ENCODE peak calls at places on chromosomes 12 and 14, in nine cellular contexts. D, P, Z, A, C, K, L, I and X are unnamed samples.

GRCh38 chr12:10392394-10392930 is 2.6 kb upstream of the KLRK1 start:
- DNase-seq in L (peak; percentile 36), P (no peak), K (no peak), C (peak; percentile 55), D (no peak), Z (no peak), A (peak; percentile 98), I (peak; percentile 68), X (no peak)

GRCh38 chr12:132438139-132438700 is 51.7 kb upstream of the FBRSL1 start:
- DNase-seq in I (no peak), P (no peak), A (no peak), D (no peak), Z (no peak), K (no peak), C (no peak), L (no peak), X (no peak)

GRCh38 chr12:103978384-103978982 is 12.8 kb downstream of the TDG start:
- DNase-seq in L (no peak), I (no peak), P (no peak), C (no peak), D (no peak), Z (no peak), A (no peak), K (no peak), X (no peak)

GRCh38 chr12:88015825-88016224 is 13.4 kb downstream of the C12orf50 start:
- DNase-seq in K (no peak), Z (no peak), C (no peak), I (no peak), L (no peak), P (no peak), D (peak; percentile 43), A (no peak), X (no peak)

GRCh38 chr12:30691122-30691879 is 4.4 kb downstream of the IPO8 start:
- DNase-seq in L (peak; percentile 73), D (peak; percentile 39), C (no peak), P (no peak), K (no peak), Z (peak; percentile 22), I (peak; percentile 77), A (peak; percentile 71), X (no peak)

GRCh38 chr12:121577443-121578180 is 3.2 kb downstream of the KDM2B start:
- DNase-seq in D (no peak), A (no peak), K (no peak), C (no peak), P (no peak), I (no peak), L (no peak), Z (peak; percentile 36), X (no peak)

GRCh38 chr12:98238513-98238912 is 276.9 kb upstream of the TMPO start:
- DNase-seq in A (peak; percentile 70), P (no peak), C (peak; percentile 10), D (no peak), Z (no peak), I (no peak), L (peak; percentile 27), K (no peak), X (no peak)

GRCh38 chr12:86249276-86249675 is 6.9 kb downstream of the MGAT4C start:
- DNase-seq in A (no peak), D (no peak), P (no peak), I (no peak), C (no peak), K (no peak), L (no peak), Z (no peak), X (no peak)

GRCh38 chr12:120261951-120262851 is 3.3 kb downstream of the PXN start:
- DNase-seq in K (no peak), Z (no peak), L (peak; percentile 55), P (no peak), A (peak; percentile 90), C (peak; percentile 30), I (peak; percentile 95), D (no peak), X (no peak)

GRCh38 chr12:62396750-62397149 is 69.9 kb upstream of the MON2 start:
- DNase-seq in P (no peak), A (no peak), Z (no peak), K (no peak), C (no peak), D (no peak), I (no peak), L (no peak), X (no peak)

GRCh38 chr12:77630341-77630740 is 200.4 kb upstream of the NAV3 start:
- DNase-seq in Z (no peak), P (no peak), K (no peak), D (no peak), L (no peak), I (no peak), C (no peak), A (no peak), X (no peak)

GRCh38 chr12:29545102-29545467 is 47.6 kb upstream of the OVCH1 start:
- DNase-seq in C (no peak), K (no peak), Z (no peak), A (no peak), L (no peak), P (no peak), D (no peak), I (no peak), X (no peak)

GRCh38 chr12:17076335-17076734 is 470.4 kb upstream of the LMO3 start:
- DNase-seq in K (no peak), L (no peak), D (no peak), Z (no peak), P (no peak), C (no peak), I (peak; percentile 32), A (no peak), X (no peak)

GRCh38 chr14:95943699-95944098 is 67.1 kb downstream of the TUNAR start:
- DNase-seq in D (no peak), P (no peak), A (no peak), I (no peak), L (no peak), K (no peak), C (no peak), Z (no peak), X (no peak)

GRCh38 chr12:100138048-100138907 is 4.4 kb downstream of the BLTP3B start:
- DNase-seq in L (no peak), D (no peak), I (peak; percentile 22), P (no peak), Z (no peak), K (no peak), C (no peak), A (peak; percentile 45), X (no peak)

GRCh38 chr12:109125791-109126190 is 9.4 kb downstream of the ACACB start:
- DNase-seq in A (no peak), K (no peak), Z (no peak), P (no peak), C (peak; percentile 58), I (no peak), L (no peak), D (no peak), X (no peak)

GRCh38 chr14:54088271-54088670 is 131.6 kb upstream of the BMP4 start:
- DNase-seq in P (no peak), Z (no peak), C (no peak), L (no peak), I (no peak), D (no peak), K (no peak), A (no peak), X (no peak)
- TF ChIP-seq CTCF in P (no peak), Z (no peak), C (no peak), L (no peak), I (no peak), D (no peak), K (no peak), A (no peak), X (no peak)

GRCh38 chr14:58166005-58166983 is 14.3 kb upstream of the ARMH4 start:
- DNase-seq in D (peak; percentile 88), I (no peak), C (peak; percentile 94), P (peak; percentile 60), A (peak; percentile 77), Z (peak; percentile 76), K (peak; percentile 90), L (peak; percentile 77), X (peak; percentile 95)
- TF ChIP-seq CTCF in D (peak; percentile 98), I (peak; percentile 71), C (peak; percentile 79), P (peak; percentile 85), A (peak; percentile 73), Z (peak; percentile 54), K (peak; percentile 91), L (peak; percentile 97), X (peak; percentile 91)

GRCh38 chr12:21453312-21453852 is 15.9 kb downstream of the PYROXD1 start:
- DNase-seq in A (no peak), K (no peak), Z (no peak), I (no peak), C (no peak), L (no peak), P (no peak), D (no peak), X (no peak)

GRCh38 chr12:21456291-21456780 is 18.9 kb downstream of the PYROXD1 start:
- DNase-seq in P (peak; percentile 19), Z (no peak), D (no peak), I (no peak), L (no peak), K (no peak), C (no peak), A (peak; percentile 30), X (no peak)

DNA sequence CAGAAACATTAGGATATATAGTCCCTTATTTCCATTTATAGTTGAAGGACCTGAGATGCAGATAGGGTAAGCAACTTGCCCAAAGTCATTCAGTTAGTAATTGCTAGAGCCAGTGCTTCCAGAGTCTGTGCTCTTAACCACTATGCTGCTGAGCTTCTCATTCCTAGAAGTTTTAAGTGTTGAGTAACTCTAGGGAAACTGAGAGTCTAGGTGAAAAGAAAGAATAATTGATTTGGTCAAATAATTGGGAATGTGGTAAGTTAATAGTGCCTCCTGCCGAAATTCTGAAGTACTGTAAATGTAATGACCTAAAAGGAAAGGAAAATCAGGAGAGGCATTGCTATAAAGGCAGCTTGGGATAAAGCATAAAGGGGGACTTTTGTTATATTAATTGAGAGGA is 14.1 kb downstream of the PYROXD1 start:
- DNase-seq in P (no peak), A (no peak), C (no peak), I (no peak), K (no peak), L (peak; percentile 40), D (no peak), Z (no peak), X (no peak)
- TF ChIP-seq CTCF in P (no peak), A (peak; percentile 7), C (no peak), I (no peak), K (no peak), L (peak; percentile 76), D (peak; percentile 4), Z (no peak), X (no peak)

GRCh38 chr14:66039495-66039894 is 446.7 kb upstream of the CCDC196 start:
- DNase-seq in C (no peak), D (no peak), K (no peak), I (no peak), P (no peak), Z (no peak), L (no peak), A (no peak), X (no peak)

GRCh38 chr14:66037361-66037760 is 448.8 kb upstream of the CCDC196 start:
- DNase-seq in D (no peak), Z (no peak), A (no peak), C (no peak), L (no peak), K (no peak), P (no peak), I (no peak), X (no peak)

GRCh38 chr14:66043921-66044320 is 442.2 kb upstream of the CCDC196 start:
- DNase-seq in C (no peak), I (no peak), K (no peak), P (no peak), L (no peak), A (peak; percentile 10), Z (no peak), D (no peak), X (no peak)

GRCh38 chr14:66036598-66036997 is 449.6 kb upstream of the CCDC196 start:
- DNase-seq in I (no peak), A (no peak), D (no peak), P (no peak), K (no peak), C (no peak), L (no peak), Z (no peak), X (no peak)

GRCh38 chr14:66038214-66038977 is 447.8 kb upstream of the CCDC196 start:
- DNase-seq in L (no peak), P (no peak), I (peak; percentile 8), Z (no peak), D (no peak), K (no peak), C (peak; percentile 21), A (peak; percentile 73), X (no peak)
- TF ChIP-seq CTCF in L (no peak), P (no peak), I (no peak), Z (no peak), D (no peak), K (no peak), C (no peak), A (no peak), X (no peak)